ENCODE peak calls at places on chromosomes 5 and 9, in ten cellular contexts. Z is ovary, D is RWPE2, T is tibial artery, W is upper lobe of left lung, F is psoas muscle, U is SK-N-SH, K is uterus, Q is transverse colon, S is GM23338. I is an unnamed sample.

GRCh38 chr5:167699434-167699833 is 592.0 kb upstream of the WWC1 start:
- DNase-seq in Z (no peak), D (peak; percentile 91), T (no peak), W (no peak), F (no peak), U (no peak), K (no peak), Q (no peak), S (peak; percentile 91), I (no peak)

GRCh38 chr5:76062502-76062901 is 20.7 kb upstream of the SV2C start:
- DNase-seq in Z (no peak), D (no peak), T (no peak), W (no peak), F (no peak), U (peak; percentile 28), K (no peak), Q (peak; percentile 18), S (no peak), I (no peak)

GRCh38 chr5:111168608-111169007 is 55.6 kb upstream of the CAMK4 start:
- DNase-seq in Z (no peak), D (no peak), T (no peak), W (no peak), F (no peak), U (no peak), K (no peak), Q (no peak), S (no peak), I (no peak)

GRCh38 chr9:92350129-92350739 is 24.5 kb downstream of the CENPP start:
- DNase-seq in Z (no peak), D (no peak), T (no peak), W (no peak), F (no peak), U (no peak), K (no peak), Q (no peak), S (no peak), I (no peak)

GRCh38 chr5:156914371-156914737 is 48.7 kb downstream of the TIMD4 start:
- DNase-seq in Z (no peak), D (no peak), T (no peak), W (no peak), F (no peak), U (no peak), K (no peak), Q (no peak), S (no peak), I (no peak)

GRCh38 chr5:127229185-127229889 is 61.3 kb upstream of the MEGF10 start:
- DNase-seq in Z (peak; percentile 32), D (peak; percentile 62), T (peak; percentile 61), W (peak; percentile 93), F (peak; percentile 41), U (peak; percentile 77), K (peak; percentile 33), Q (peak; percentile 64), S (peak; percentile 72), I (peak; percentile 4)

GRCh38 chr9:94443039-94443722 is 111.7 kb upstream of the PCAT7 start:
- DNase-seq in Z (no peak), D (no peak), T (no peak), W (no peak), F (no peak), U (no peak), K (no peak), Q (no peak), S (no peak), I (no peak)

GRCh38 chr5:157108961-157109360 is at the start of gene HAVCR2:
- DNase-seq in Z (no peak), D (no peak), T (peak; percentile 57), W (no peak), F (no peak), U (no peak), K (no peak), Q (peak; percentile 42), S (no peak), I (no peak)

GRCh38 chr9:116466289-116467012 is 220.7 kb upstream of the TRIM32 start:
- DNase-seq in Z (no peak), D (no peak), T (no peak), W (no peak), F (no peak), U (no peak), K (no peak), Q (no peak), S (no peak), I (no peak)

GRCh38 chr5:172266676-172267092 is 16.9 kb downstream of the UBTD2 start:
- DNase-seq in Z (no peak), D (no peak), T (no peak), W (no peak), F (no peak), U (no peak), K (no peak), Q (no peak), S (no peak), I (no peak)

GRCh38 chr5:53874409-53874808 is 314.0 kb downstream of the NDUFS4 start:
- DNase-seq in Z (no peak), D (no peak), T (no peak), W (no peak), F (no peak), U (peak; percentile 12), K (no peak), Q (no peak), S (peak; percentile 59), I (no peak)

GRCh38 chr5:58937031-58937681 is 354.3 kb downstream of the RAB3C start:
- DNase-seq in Z (no peak), D (no peak), T (no peak), W (no peak), F (no peak), U (no peak), K (no peak), Q (no peak), S (peak; percentile 34), I (no peak)

GRCh38 chr5:78472469-78473106 is 112.2 kb downstream of the SCAMP1 start:
- DNase-seq in Z (no peak), D (no peak), T (no peak), W (no peak), F (no peak), U (no peak), K (no peak), Q (no peak), S (no peak), I (no peak)
- TF ChIP-seq CTCF in Z (no peak), D (peak; percentile 89), T (no peak), W (no peak), F (peak; percentile 23), U (peak; percentile 69), K (no peak), Q (no peak), S (peak; percentile 46), I (no peak)

DNA sequence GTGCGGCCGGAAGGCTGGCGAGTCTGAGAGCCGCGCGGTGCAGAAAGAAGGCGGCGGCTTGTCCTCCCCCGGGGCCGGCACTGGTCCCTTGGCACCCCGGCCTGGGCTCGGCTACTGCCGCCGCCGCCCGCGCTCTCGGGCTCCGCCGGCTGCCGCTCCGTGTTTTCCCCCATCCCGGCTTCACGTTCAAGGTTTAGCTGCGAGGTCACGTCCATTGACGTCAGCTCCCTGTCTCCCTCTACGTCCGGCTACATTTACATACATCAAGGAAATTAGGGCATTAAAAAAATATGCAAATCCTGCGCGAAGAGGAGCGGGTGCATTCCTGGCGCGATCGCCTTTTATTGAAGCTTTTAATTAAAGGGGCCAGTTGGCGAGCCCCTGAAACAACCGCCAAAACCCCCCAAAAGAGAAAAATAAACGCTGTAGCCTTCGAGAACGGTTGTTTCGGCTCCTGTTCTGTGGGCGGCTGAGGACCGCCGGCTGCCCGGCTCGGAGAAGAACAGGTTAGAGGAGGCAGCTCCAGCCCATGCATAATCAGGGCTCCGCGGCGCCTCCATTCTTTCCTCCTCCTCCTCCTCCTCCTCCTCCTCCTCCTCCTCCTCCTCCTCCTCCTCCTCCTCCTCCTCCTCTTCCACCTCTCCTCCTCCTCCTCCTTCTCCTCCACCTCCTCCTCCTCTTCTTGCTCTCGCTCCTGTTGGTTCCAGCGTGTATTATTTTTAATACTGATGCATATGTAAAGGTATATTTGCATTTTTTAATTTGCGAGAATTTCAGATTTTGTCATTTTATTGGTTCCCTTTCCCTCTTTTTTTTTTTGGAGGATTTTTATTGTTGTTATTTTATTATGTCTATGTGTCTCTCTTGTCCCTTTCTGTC is 207.0 kb downstream of the MEF2C start:
- DNase-seq in Z (peak; percentile 48), D (no peak), T (no peak), W (peak; percentile 86), F (no peak), U (peak; percentile 78), K (no peak), Q (peak; percentile 59), S (peak; percentile 96), I (no peak)
- H3K4me3 ChIP-seq in Z (peak overlapping the region; percentile 37), D (no peak overlapping the region), T (peak overlapping the region; percentile 14), W (peak overlapping the region; percentile 50), F (peak overlapping the region; percentile 57), U (peak overlapping the region; percentile 37), K (peak overlapping the region; percentile 26), Q (peak overlapping the region; percentile 34), S (peak overlapping the region; percentile 60), I (peak overlapping the region; percentile 73)

GRCh38 chr5:154782812-154783592 is 27.8 kb downstream of the LARP1 start:
- DNase-seq in Z (no peak), D (no peak), T (no peak), W (no peak), F (no peak), U (no peak), K (no peak), Q (no peak), S (no peak), I (no peak)

GRCh38 chr5:154783774-154784460 is 28.7 kb downstream of the LARP1 start:
- DNase-seq in Z (no peak), D (no peak), T (peak; percentile 36), W (no peak), F (peak; percentile 44), U (no peak), K (no peak), Q (no peak), S (no peak), I (no peak)

GRCh38 chr5:154784856-154785255 is 29.7 kb downstream of the LARP1 start:
- DNase-seq in Z (no peak), D (no peak), T (no peak), W (no peak), F (no peak), U (no peak), K (no peak), Q (no peak), S (no peak), I (no peak)

GRCh38 chr5:154780128-154780527 is 25.0 kb downstream of the LARP1 start:
- DNase-seq in Z (no peak), D (no peak), T (no peak), W (no peak), F (no peak), U (no peak), K (no peak), Q (no peak), S (no peak), I (no peak)

DNA sequence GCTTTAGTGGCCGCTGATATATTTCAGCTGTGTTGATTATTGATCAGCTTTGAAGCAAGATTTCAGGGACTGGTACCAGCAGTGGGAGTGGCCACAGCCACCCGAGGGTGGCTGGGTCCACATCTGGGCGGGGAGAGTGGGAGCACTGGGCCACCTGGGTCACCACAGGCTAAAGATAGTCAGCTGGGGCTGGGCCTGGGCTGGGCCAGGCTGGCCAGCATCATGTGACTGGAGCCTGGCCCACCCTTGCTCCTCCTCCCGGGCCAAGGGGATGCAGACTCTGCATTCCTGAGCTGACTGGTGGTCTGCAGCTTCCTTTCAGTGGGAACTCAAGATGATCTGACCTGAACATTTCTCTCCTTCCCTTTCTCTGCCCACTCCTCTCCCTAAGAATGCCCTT is 27.1 kb downstream of the LARP1 start:
- DNase-seq in Z (no peak), D (no peak), T (no peak), W (no peak), F (no peak), U (no peak), K (no peak), Q (peak; percentile 51), S (peak; percentile 48), I (no peak)
- H3K4me1 ChIP-seq in Z (peaks cover 31% of the 10 kb centered on the region), D (peaks cover 21% of the 10 kb centered on the region), T (peaks cover 43% of the 10 kb centered on the region), W (peaks cover 67% of the 10 kb centered on the region), F (peaks cover 93% of the 10 kb centered on the region), U (peaks cover 22% of the 10 kb centered on the region), K (peaks cover 9% of the 10 kb centered on the region), Q (peaks cover 74% of the 10 kb centered on the region), S (peaks cover 88% of the 10 kb centered on the region), I (peaks cover 22% of the 10 kb centered on the region)

GRCh38 chr9:98215821-98216220 is 23.4 kb upstream of the CORO2A start:
- DNase-seq in Z (no peak), D (no peak), T (no peak), W (peak; percentile 29), F (no peak), U (peak; percentile 82), K (no peak), Q (no peak), S (peak; percentile 65), I (no peak)
- TF ChIP-seq CTCF in Z (no peak), D (peak; percentile 17), T (no peak), W (no peak), F (peak; percentile 4), U (peak; percentile 58), K (no peak), Q (no peak), S (peak; percentile 73), I (peak; percentile 22)